ENCODE peak calls at places on chromosomes 13 and 19, in six cellular contexts. P is H54, N is AG10803, Z is endodermal cell, S is GM23248, E is cardiac muscle cell. R is an unnamed sample.

GRCh38 chr19:52703917-52704316 is 30.9 kb downstream of the ZNF611 start:
- DNase-seq in P (no peak), N (no peak), Z (no peak), S (no peak), E (no peak), R (no peak)

GRCh38 chr19:1252818-1253513 is 4.6 kb downstream of the MIDN start:
- DNase-seq in P (peak), N (peak), Z (peak), S (peak), E (no peak), R (no peak)

GRCh38 chr13:109747524-109747923 is 38.9 kb downstream of the IRS2 start:
- DNase-seq in P (no peak), N (no peak), Z (peak), S (no peak), E (no peak), R (no peak)

GRCh38 chr13:99256709-99257108 is 1.5 kb downstream of the GPR18 start:
- DNase-seq in P (no peak), N (peak), Z (no peak), S (peak), E (no peak), R (no peak)

GRCh38 chr13:89751537-89751936 is 1596.0 kb upstream of the MIR17HG start:
- DNase-seq in P (no peak), N (no peak), Z (no peak), S (no peak), E (no peak), R (no peak)

GRCh38 chr13:72782717-72783116 is 784 bp downstream of the PIBF1 start:
- DNase-seq in P (no peak), N (peak), Z (no peak), S (peak), E (no peak), R (no peak)

GRCh38 chr19:50821248-50821612 is 2.4 kb downstream of the KLK1 start:
- DNase-seq in P (no peak), N (no peak), Z (no peak), S (no peak), E (no peak), R (no peak)

GRCh38 chr19:55638864-55639359 is 1.9 kb upstream of the ZNF580 start:
- DNase-seq in P (no peak), N (peak), Z (peak), S (peak), E (peak), R (no peak)

GRCh38 chr19:49672131-49672919 is 4.7 kb upstream of the PRMT1 start:
- DNase-seq in P (peak), N (peak), Z (peak), S (peak), E (peak), R (peak)

GRCh38 chr19:42816901-42817300 is 51.4 kb upstream of the PSG8 start:
- DNase-seq in P (no peak), N (no peak), Z (no peak), S (peak), E (no peak), R (no peak)

GRCh38 chr19:38674388-38675133 is 27.1 kb downstream of the ACTN4 start:
- DNase-seq in P (no peak), N (peak), Z (no peak), S (peak), E (peak), R (no peak)

GRCh38 chr19:51688665-51689571 is 4.2 kb upstream of the SPACA6 start:
- DNase-seq in P (peak), N (peak), Z (peak), S (peak), E (peak), R (peak)

GRCh38 chr13:107211073-107211472 is 643.1 kb upstream of the ARGLU1 start:
- DNase-seq in P (peak), N (peak), Z (peak), S (peak), E (peak), R (peak)

GRCh38 chr13:93981578-93981977 is 497.9 kb downstream of the DCT start:
- DNase-seq in P (no peak), N (no peak), Z (no peak), S (no peak), E (no peak), R (no peak)

GRCh38 chr19:45179063-45179847 is 671 bp downstream of the BLOC1S3 start:
- DNase-seq in P (no peak), N (peak), Z (peak), S (peak), E (peak), R (no peak)

GRCh38 chr13:93318538-93318937 is 91.9 kb downstream of the GPC6 start:
- DNase-seq in P (no peak), N (no peak), Z (no peak), S (peak), E (peak), R (no peak)

GRCh38 chr13:112720814-112721197 is 31.0 kb downstream of the ATP11A start:
- DNase-seq in P (no peak), N (no peak), Z (no peak), S (no peak), E (no peak), R (no peak)

GRCh38 chr19:54462713-54463530 is 656 bp downstream of the LENG9 start:
- DNase-seq in P (no peak), N (peak), Z (peak), S (peak), E (peak), R (no peak)

GRCh38 chr13:92658293-92658692 is 568.3 kb upstream of the GPC6 start:
- DNase-seq in P (no peak), N (no peak), Z (no peak), S (no peak), E (no peak), R (no peak)

GRCh38 chr19:11814707-11815050 is 606 bp downstream of the ZNF440 start:
- DNase-seq in P (no peak), N (peak), Z (no peak), S (peak), E (peak), R (no peak)

GRCh38 chr13:77696006-77696862 is 1.3 kb upstream of the SLAIN1 start:
- DNase-seq in P (no peak), N (no peak), Z (peak), S (no peak), E (peak), R (no peak)

GRCh38 chr19:34120846-34121639 is 51.3 kb upstream of the LSM14A start:
- DNase-seq in P (peak), N (peak), Z (peak), S (peak), E (peak), R (peak)

GRCh38 chr19:4567584-4568071 is 8.1 kb upstream of the SEMA6B start:
- DNase-seq in P (no peak), N (peak), Z (peak), S (peak), E (peak), R (peak)

GRCh38 chr19:5968431-5969373 is 9.2 kb downstream of the RANBP3 start:
- DNase-seq in P (no peak), N (no peak), Z (peak), S (no peak), E (no peak), R (no peak)

GRCh38 chr19:18495204-18495911 is 26.5 kb downstream of the ELL start:
- DNase-seq in P (no peak), N (no peak), Z (no peak), S (no peak), E (peak), R (no peak)

GRCh38 chr19:7494416-7495098 is 5.7 kb upstream of the PEX11G start:
- DNase-seq in P (no peak), N (no peak), Z (no peak), S (no peak), E (no peak), R (no peak)

GRCh38 chr13:76965759-76966421 is 17.6 kb downstream of the ACOD1 start:
- DNase-seq in P (no peak), N (peak), Z (no peak), S (peak), E (no peak), R (no peak)

R was measured in HuH-7.5.